ENCODE peak calls at places on chromosome 1, in four cellular contexts. Z, B, K and O are unnamed samples. For H3K27me3, the result is how much of the 10 kb centered on the place peaks cover.

GRCh38 chr1:153565529-153566374 is at the start of gene S100A2:
- DNase-seq in B (no peak), Z (no peak), K (peak), O (peak)

GRCh38 chr1:62337785-62338631 is 18.8 kb upstream of the KANK4 start:
- DNase-seq in Z (peak), B (peak), K (no peak), O (no peak)

GRCh38 chr1:231606712-231607111 is 19.9 kb upstream of the DISC1 start:
- DNase-seq in Z (no peak), K (no peak), B (no peak), O (no peak)

GRCh38 chr1:178047403-178048093 is 46.4 kb upstream of the RASAL2 start:
- DNase-seq in K (no peak), Z (no peak), B (no peak), O (no peak)

GRCh38 chr1:3434406-3435110 is 19.9 kb upstream of the ARHGEF16 start:
- DNase-seq in K (no peak), B (no peak), Z (no peak), O (no peak)

GRCh38 chr1:155011437-155011907 is 8.9 kb downstream of the ZBTB7B start:
- DNase-seq in K (no peak), Z (no peak), B (no peak), O (peak)

GRCh38 chr1:19096036-19096833 is 113.8 kb downstream of the UBR4 start:
- DNase-seq in B (peak), K (no peak), Z (peak), O (no peak)

GRCh38 chr1:185157599-185158469 is 867 bp downstream of the SWT1 start:
- DNase-seq in K (no peak), Z (peak), B (peak), O (no peak)

GRCh38 chr1:33903210-33903589 is 39.3 kb downstream of the HMGB4 start:
- DNase-seq in K (peak), B (no peak), Z (no peak), O (no peak)

GRCh38 chr1:155307247-155307740 is 1.4 kb upstream of the FDPS start:
- DNase-seq in Z (no peak), K (no peak), B (peak), O (no peak)

GRCh38 chr1:156821801-156822200 is 5.2 kb upstream of the SH2D2A start:
- DNase-seq in B (no peak), K (no peak), Z (no peak), O (no peak)

GRCh38 chr1:161017756-161018630 is 3.0 kb downstream of the F11R start:
- DNase-seq in Z (no peak), B (no peak), K (no peak), O (no peak)

GRCh38 chr1:203117611-203118575 is 9.6 kb upstream of the ADORA1 start:
- DNase-seq in K (peak), Z (peak), B (peak), O (peak)

GRCh38 chr1:44676484-44677200 is 2.1 kb downstream of the ARMH1 start:
- DNase-seq in K (no peak), Z (no peak), B (no peak), O (peak)

GRCh38 chr1:215631040-215631439 is 63.9 kb downstream of the KCTD3 start:
- DNase-seq in Z (no peak), B (no peak), K (no peak), O (no peak)

DNA sequence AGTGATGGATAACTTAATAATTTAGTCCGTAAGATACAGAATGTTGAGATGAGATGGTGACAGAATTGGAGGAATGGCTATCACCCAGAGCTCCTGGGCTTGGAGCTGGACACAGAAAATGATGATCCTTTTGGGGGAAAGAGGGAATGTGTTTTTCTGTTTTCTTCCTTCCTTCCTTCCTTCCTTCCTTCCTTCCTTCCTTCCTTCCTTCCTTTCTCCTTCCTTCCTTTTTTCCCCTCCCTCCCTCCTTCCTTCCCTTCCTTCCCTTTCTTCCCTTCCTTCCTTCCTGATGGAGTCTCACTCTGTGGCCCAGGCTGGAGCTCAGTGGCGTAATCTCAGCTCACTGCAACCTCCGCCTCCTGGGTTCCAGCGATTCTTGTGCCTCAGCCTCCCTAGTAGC is 2.8 kb upstream of the GPR137B start:
- DNase-seq in B (no peak), Z (no peak), K (no peak), O (peak)
- H3K27me3 ChIP-seq in B (half or more), Z (under half), K (under half), O (under half)

GRCh38 chr1:59928996-59929395 is 2.4 kb upstream of the CYP2J2 start:
- DNase-seq in B (no peak), K (no peak), Z (no peak), O (no peak)

GRCh38 chr1:59924653-59925052 is 1.9 kb downstream of the CYP2J2 start:
- DNase-seq in B (no peak), K (no peak), Z (no peak), O (no peak)

DNA sequence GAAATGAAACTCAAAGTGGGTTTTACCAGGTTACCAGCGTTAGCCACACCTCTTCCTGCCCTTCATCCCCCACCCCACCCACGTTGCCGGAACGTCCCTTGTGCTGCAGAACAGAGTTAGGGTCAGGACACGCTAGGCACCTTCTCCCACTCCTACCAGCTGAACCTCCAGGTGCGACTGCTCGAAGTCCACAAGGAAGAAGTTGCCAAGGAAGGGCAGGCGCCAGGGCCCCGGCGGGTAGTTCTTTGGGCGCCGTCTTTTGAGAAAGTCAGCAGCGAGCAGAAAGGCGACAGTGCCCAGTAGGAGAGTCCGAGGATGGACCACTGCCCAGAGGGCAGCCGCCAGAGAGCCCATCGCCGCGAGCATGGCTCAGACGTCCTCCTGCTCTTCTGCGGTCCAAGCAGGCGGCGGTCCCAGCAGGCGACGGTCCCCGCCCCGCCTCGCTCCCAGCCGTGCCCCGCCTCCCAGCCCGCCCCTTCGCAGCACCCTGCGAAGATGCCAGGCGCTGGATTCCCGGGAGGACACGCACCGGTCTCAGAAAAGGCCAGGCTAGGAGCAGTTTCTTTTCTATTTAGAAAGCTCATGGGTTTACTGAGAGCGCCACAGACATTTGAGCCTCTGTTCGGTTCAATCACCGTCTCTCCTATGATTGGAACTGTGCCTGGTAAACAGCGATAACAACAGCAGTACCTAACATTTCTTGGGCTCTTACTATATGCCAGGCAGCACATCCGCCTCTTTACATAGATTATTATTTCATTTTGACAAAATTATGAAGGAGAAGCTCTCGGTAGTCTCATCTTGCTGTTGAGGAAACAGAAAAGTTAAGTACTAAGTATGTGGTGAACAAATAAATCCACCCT is at the start of gene CYP2J2:
- DNase-seq in B (peak), Z (peak), K (no peak), O (peak)
- H3K27me3 ChIP-seq in B (half or more), Z (under half), K (under half), O (under half)

DNA sequence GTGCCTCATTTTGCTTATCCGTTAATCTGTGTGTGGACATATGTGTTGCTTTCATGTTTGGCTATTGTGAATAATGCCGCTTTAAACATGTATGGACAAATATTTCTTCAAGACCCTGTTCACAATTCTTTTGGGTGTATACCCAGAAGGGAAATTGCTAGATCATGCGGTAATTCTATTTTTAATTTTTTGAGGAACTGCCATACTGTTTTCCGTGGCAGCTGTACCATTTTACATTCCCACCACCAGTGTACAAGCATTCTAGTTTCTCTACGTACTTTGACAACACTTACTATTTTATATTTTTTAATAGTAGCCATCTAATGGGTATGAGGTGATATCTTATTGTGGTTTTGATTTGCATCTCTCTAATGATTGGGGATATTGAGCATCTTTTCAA is 7.1 kb upstream of the NID1 start:
- DNase-seq in B (no peak), K (no peak), Z (no peak), O (no peak)
- H3K27me3 ChIP-seq in B (under half), K (under half), Z (under half), O (under half)

GRCh38 chr1:30705673-30706072 is 17.7 kb downstream of the MATN1 start:
- DNase-seq in Z (no peak), B (no peak), K (no peak), O (no peak)
- H3K27me3 ChIP-seq in Z (under half), B (under half), K (under half), O (under half)